ENCODE peak calls at places on chromosomes 16 and 17, in six cellular contexts. I, V, C, A, S and B are unnamed samples.

GRCh38 chr17:51700011-51700760 is 439.8 kb downstream of the UTP18 start:
- DNase-seq in C (no peak), S (no peak), A (no peak), I (no peak), V (no peak), B (no peak)

GRCh38 chr17:57110152-57110542 is 25.1 kb downstream of the AKAP1 start:
- DNase-seq in V (peak; percentile 61), C (peak; percentile 61), S (peak; percentile 68), I (no peak), A (no peak), B (peak; percentile 71)

GRCh38 chr17:65712383-65713267 is 151.2 kb upstream of the AXIN2 start:
- DNase-seq in C (no peak), A (no peak), S (no peak), I (no peak), V (no peak), B (no peak)

GRCh38 chr17:82671071-82671470 is 22.8 kb upstream of the WDR45B start:
- DNase-seq in I (no peak), A (no peak), C (no peak), S (no peak), V (no peak), B (no peak)

GRCh38 chr16:70767377-70768204 is 33.4 kb downstream of the VAC14 start:
- DNase-seq in I (no peak), V (no peak), A (no peak), C (no peak), S (no peak), B (no peak)

GRCh38 chr16:89723279-89724250 is 2.2 kb downstream of the ZNF276 start:
- DNase-seq in S (no peak), C (peak; percentile 64), I (peak; percentile 57), A (no peak), V (peak; percentile 62), B (peak; percentile 64)

GRCh38 chr17:44102845-44103622 is 20.4 kb downstream of the HDAC5 start:
- DNase-seq in I (no peak), C (peak; percentile 55), A (peak; percentile 46), V (peak; percentile 71), S (no peak), B (no peak)

GRCh38 chr16:24010440-24011089 is 174.8 kb downstream of the PRKCB start:
- DNase-seq in V (peak; percentile 64), I (peak; percentile 85), C (peak; percentile 58), A (peak; percentile 42), S (peak; percentile 78), B (peak; percentile 95)

GRCh38 chr16:14309001-14309886 is 238.1 kb downstream of the MRTFB start:
- DNase-seq in C (no peak), I (no peak), S (no peak), A (peak; percentile 67), V (no peak), B (no peak)

GRCh38 chr16:79509221-79509631 is 91.3 kb downstream of the MAF start:
- DNase-seq in S (peak; percentile 60), I (peak; percentile 25), C (peak; percentile 39), V (peak; percentile 30), A (peak; percentile 81), B (peak; percentile 30)

GRCh38 chr17:45019177-45019711 is 32.2 kb downstream of the DCAKD start:
- DNase-seq in V (peak; percentile 60), S (no peak), C (peak; percentile 67), I (peak; percentile 51), A (no peak), B (peak; percentile 35)

GRCh38 chr16:88599825-88600538 is 29.8 kb downstream of the ZC3H18 start:
- DNase-seq in I (no peak), A (no peak), V (peak; percentile 29), C (no peak), S (no peak), B (no peak)

GRCh38 chr17:27513849-27514248 is 57.6 kb downstream of the KSR1 start:
- DNase-seq in A (no peak), V (no peak), C (no peak), I (no peak), S (no peak), B (no peak)

GRCh38 chr16:15502041-15502725 is 67.8 kb downstream of the BMERB1 start:
- DNase-seq in V (no peak), S (no peak), C (no peak), A (no peak), I (no peak), B (no peak)

GRCh38 chr16:53955221-53955875 is 251.4 kb downstream of the FTO start:
- DNase-seq in S (no peak), A (no peak), C (no peak), I (no peak), V (no peak), B (no peak)

GRCh38 chr16:72787519-72788268 is 260.2 kb downstream of the ZFHX3 start:
- DNase-seq in A (peak; percentile 55), S (no peak), C (peak; percentile 53), V (peak; percentile 49), I (peak; percentile 73), B (peak; percentile 78)

GRCh38 chr17:55219484-55219883 is 45.3 kb upstream of the HLF start:
- DNase-seq in A (no peak), C (no peak), V (no peak), S (no peak), I (no peak), B (no peak)

GRCh38 chr17:55210292-55210691 is 54.5 kb upstream of the HLF start:
- DNase-seq in V (no peak), C (no peak), S (no peak), I (no peak), A (no peak), B (no peak)

GRCh38 chr17:55219939-55220338 is 44.8 kb upstream of the HLF start:
- DNase-seq in I (no peak), A (no peak), S (no peak), C (no peak), V (no peak), B (no peak)

GRCh38 chr17:55212880-55213279 is 51.9 kb upstream of the HLF start:
- DNase-seq in S (no peak), A (no peak), I (no peak), V (no peak), C (no peak), B (no peak)

DNA sequence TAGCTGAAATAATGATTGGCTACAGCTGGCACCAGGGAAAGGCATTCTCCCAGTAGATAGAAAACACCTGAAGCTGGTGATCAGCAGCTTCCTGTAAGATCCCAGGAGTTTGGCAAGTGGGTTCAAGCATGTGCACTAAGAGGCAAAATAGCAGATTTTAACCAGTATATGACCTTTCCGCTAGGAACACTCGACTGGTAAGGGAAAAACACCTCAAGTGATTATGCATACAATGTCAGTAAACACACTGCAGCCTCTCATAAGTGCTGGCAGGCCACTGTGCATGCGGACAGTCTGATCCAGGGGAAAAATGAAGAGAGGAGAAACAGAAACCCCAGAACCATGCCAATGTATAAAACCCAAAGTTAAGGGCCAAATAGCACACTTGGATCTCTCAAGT is 49.0 kb upstream of the HLF start:
- DNase-seq in S (no peak), I (no peak), A (no peak), C (no peak), V (no peak), B (no peak)
- TF ChIP-seq CTCF in S (no peak), I (no peak), A (no peak), C (no peak), V (no peak), B (no peak)

GRCh38 chr16:35146031-35146710 is 1686.8 kb downstream of the TP53TG3F start:
- DNase-seq in V (no peak), C (no peak), I (no peak), A (no peak), S (no peak), B (no peak)

GRCh38 chr16:35146723-35147458 is 1687.5 kb downstream of the TP53TG3F start:
- DNase-seq in I (no peak), S (no peak), A (no peak), V (no peak), C (no peak), B (no peak)

GRCh38 chr16:35148748-35149147 is 1689.3 kb downstream of the TP53TG3F start:
- DNase-seq in A (no peak), S (no peak), C (no peak), V (no peak), I (no peak), B (no peak)

GRCh38 chr16:35149550-35149949 is 1690.1 kb downstream of the TP53TG3F start:
- DNase-seq in A (no peak), S (no peak), C (no peak), I (no peak), V (no peak), B (no peak)

DNA sequence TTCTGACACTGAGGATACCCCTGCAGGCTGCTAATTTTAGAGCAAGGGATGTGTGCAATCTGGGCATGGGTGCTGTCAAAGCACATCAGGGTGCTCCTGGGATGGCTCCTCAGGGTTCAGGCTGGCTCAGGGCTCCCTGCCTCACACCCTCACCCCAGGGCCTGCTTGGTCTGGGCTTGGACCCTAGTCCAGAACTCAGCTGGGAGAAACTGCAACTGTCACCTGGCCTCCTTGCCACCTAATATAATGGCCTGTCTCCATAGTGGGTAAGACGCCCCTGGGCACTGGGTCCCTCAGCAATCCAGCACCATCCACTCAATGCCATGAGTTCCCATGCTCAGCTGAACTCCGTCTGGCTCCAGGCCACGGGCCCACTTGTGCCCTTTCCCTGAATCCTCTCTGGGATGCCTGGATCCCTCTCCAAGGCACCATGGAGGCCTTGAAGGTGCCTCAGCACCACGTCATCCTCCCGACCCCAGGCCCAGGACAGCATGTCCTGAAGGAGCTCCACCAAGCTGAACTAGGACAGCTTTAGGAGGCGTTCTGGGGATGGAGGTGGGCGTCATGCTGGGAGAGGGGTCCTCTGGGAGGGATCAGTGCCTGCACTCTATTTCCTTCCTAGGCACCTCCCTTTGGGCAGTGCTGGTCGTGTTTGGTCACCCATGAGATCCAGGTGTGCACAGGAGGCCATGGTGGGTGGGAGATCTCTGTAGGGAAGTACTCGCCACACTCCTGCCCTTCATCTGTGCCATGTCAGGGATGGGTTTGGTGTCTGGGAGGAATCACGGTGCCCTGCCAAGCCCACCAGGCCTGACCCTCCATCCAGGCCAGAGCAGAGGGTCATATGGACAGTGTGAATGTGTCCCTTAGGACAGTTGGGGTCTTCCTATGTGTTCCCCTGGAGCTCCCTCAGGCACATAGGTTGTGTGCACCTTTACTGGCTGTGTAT is 1688.4 kb downstream of the TP53TG3F start:
- DNase-seq in A (no peak), C (no peak), S (no peak), I (no peak), V (no peak), B (no peak)
- H3K9me3 ChIP-seq in A (peaks cover 43% of the 10 kb centered on the region), C (no peaks in the 10 kb centered on the region), S (no peaks in the 10 kb centered on the region), I (peaks cover 12% of the 10 kb centered on the region), V (peaks cover 15% of the 10 kb centered on the region), B (no peaks in the 10 kb centered on the region)

GRCh38 chr16:69748694-69749345 is 5.9 kb downstream of the NOB1 start:
- DNase-seq in I (no peak), A (no peak), C (no peak), V (no peak), S (no peak), B (no peak)
- H3K36me3 ChIP-seq in I (peaks cover 47% of the 10 kb centered on the region), A (no peaks in the 10 kb centered on the region), C (peaks cover 92% of the 10 kb centered on the region), V (peaks cover 89% of the 10 kb centered on the region), S (peaks cover 71% of the 10 kb centered on the region), B (no peaks in the 10 kb centered on the region)

GRCh38 chr16:582614-583331 is 7.1 kb upstream of the RAB40C start:
- DNase-seq in I (no peak), C (peak; percentile 68), S (peak; percentile 88), A (no peak), V (no peak), B (no peak)

GRCh38 chr16:585351-585750 is 4.5 kb upstream of the RAB40C start:
- DNase-seq in C (peak; percentile 23), V (no peak), I (no peak), A (no peak), S (peak; percentile 74), B (no peak)

GRCh38 chr16:583815-584591 is 5.9 kb upstream of the RAB40C start:
- DNase-seq in V (no peak), C (no peak), S (no peak), A (no peak), I (no peak), B (no peak)

GRCh38 chr16:582218-582613 is 7.7 kb upstream of the RAB40C start:
- DNase-seq in A (no peak), C (peak; percentile 21), S (no peak), V (no peak), I (no peak), B (no peak)

GRCh38 chr16:583470-583814 is 6.4 kb upstream of the RAB40C start:
- DNase-seq in V (no peak), A (no peak), I (no peak), C (no peak), S (no peak), B (no peak)
- TF ChIP-seq CTCF in V (no peak), A (no peak), I (no peak), C (no peak), S (no peak), B (no peak)